ENCODE peak calls at places on chromosomes 16 and 17, in nine cellular contexts. M is effector CD4-positive, alpha-beta T cell; J is NCI-H1417; T is GM04504; F is IMR-90; C is GM23248; D is tibial nerve; V is left ventricle myocardium inferior; A is NCI-H748 treated with DMSO at 0.1 percent for 48 hours. O is an unnamed sample.

GRCh38 chr16:86590501-86591144 is 12.3 kb downstream of the FOXL1 start:
- DNase-seq in V (no peak), C (peak), D (no peak), F (peak), T (no peak), M (no peak), A (no peak), J (no peak), O (peak)

GRCh38 chr17:4908301-4908700 is 5.4 kb upstream of the CHRNE start:
- DNase-seq in A (no peak), D (no peak), F (no peak), M (no peak), V (no peak), C (peak), J (no peak), T (no peak), O (no peak)

GRCh38 chr17:27475981-27476895 is 20.0 kb downstream of the KSR1 start:
- DNase-seq in J (no peak), T (no peak), V (no peak), A (no peak), M (no peak), C (no peak), F (no peak), D (no peak), O (no peak)

GRCh38 chr17:34740936-34741515 is 161.6 kb downstream of the TMEM132E start:
- DNase-seq in T (no peak), D (no peak), V (no peak), C (no peak), J (no peak), A (no peak), F (no peak), M (no peak), O (no peak)

GRCh38 chr17:35499548-35499947 is 37.9 kb downstream of the SLFN12L start:
- DNase-seq in T (no peak), F (no peak), C (no peak), M (no peak), V (no peak), A (no peak), D (no peak), J (no peak), O (no peak)

GRCh38 chr16:72985148-72985882 is 62.6 kb downstream of the ZFHX3 start:
- DNase-seq in J (no peak), M (no peak), V (peak), D (peak), F (peak), T (peak), C (peak), A (no peak), O (peak)

GRCh38 chr17:60077672-60078519 is 825 bp downstream of the HEATR6 start:
- DNase-seq in C (peak), T (no peak), M (no peak), A (peak), V (no peak), F (no peak), J (no peak), D (no peak), O (peak)

GRCh38 chr16:87410958-87411357 is 18.8 kb downstream of the MAP1LC3B start:
- DNase-seq in V (peak), M (no peak), T (no peak), D (no peak), A (no peak), C (no peak), F (no peak), J (no peak), O (no peak)

GRCh38 chr16:29811896-29812665 is at the start of gene PRRT2:
- DNase-seq in A (peak), D (peak), F (peak), C (peak), V (peak), T (no peak), J (peak), M (no peak), O (peak)

GRCh38 chr16:50598256-50598894 is 50.2 kb downstream of the NKD1 start:
- DNase-seq in J (no peak), A (no peak), V (peak), M (no peak), T (no peak), F (no peak), C (no peak), D (no peak), O (no peak)

GRCh38 chr16:75307506-75307905 is 56.1 kb upstream of the BCAR1 start:
- DNase-seq in J (no peak), F (no peak), C (no peak), D (no peak), T (no peak), A (no peak), M (no peak), V (no peak), O (no peak)

GRCh38 chr17:31431795-31432658 is 40.6 kb downstream of the RAB11FIP4 start:
- DNase-seq in M (no peak), T (no peak), D (no peak), A (no peak), V (no peak), F (no peak), J (no peak), C (no peak), O (no peak)

GRCh38 chr16:68116256-68116853 is 31.2 kb downstream of the NFATC3 start:
- DNase-seq in T (no peak), V (no peak), M (no peak), J (no peak), A (no peak), D (no peak), F (peak), C (peak), O (peak)

GRCh38 chr17:73255671-73256181 is 6.0 kb downstream of the CPSF4L start:
- DNase-seq in F (peak), D (no peak), M (peak), T (peak), A (no peak), J (peak), C (peak), V (peak), O (peak)

GRCh38 chr16:3022208-3022696 is 1.5 kb downstream of the HCFC1R1 start:
- DNase-seq in T (peak), C (peak), F (peak), D (peak), V (peak), A (no peak), M (peak), J (no peak), O (peak)

GRCh38 chr17:77160877-77161530 is 20.2 kb downstream of the SEC14L1 start:
- DNase-seq in F (no peak), T (no peak), M (no peak), C (peak), V (no peak), D (no peak), J (no peak), A (peak), O (no peak)

GRCh38 chr17:8075081-8075480 is 12.4 kb downstream of the ALOX12B start:
- DNase-seq in D (no peak), C (no peak), V (no peak), M (no peak), T (no peak), J (no peak), A (no peak), F (no peak), O (no peak)

GRCh38 chr16:11572301-11572995 is 14.3 kb downstream of the LITAF start:
- DNase-seq in V (peak), C (no peak), T (no peak), M (peak), D (no peak), J (no peak), F (no peak), A (no peak), O (no peak)

GRCh38 chr16:30407794-30408534 is 558 bp downstream of the ZNF771 start:
- DNase-seq in A (no peak), M (no peak), J (no peak), F (no peak), V (no peak), T (no peak), C (peak), D (no peak), O (no peak)

GRCh38 chr17:73271078-73271477 is 9.4 kb upstream of the CPSF4L start:
- DNase-seq in M (no peak), F (no peak), C (no peak), A (no peak), T (no peak), J (no peak), V (no peak), D (no peak), O (no peak)

GRCh38 chr16:81866820-81867440 is 87.8 kb downstream of the PLCG2 start:
- DNase-seq in A (no peak), C (no peak), M (no peak), D (no peak), J (no peak), F (no peak), T (no peak), V (peak), O (no peak)

GRCh38 chr16:85988723-85989313 is 89.9 kb downstream of the IRF8 start:
- DNase-seq in V (no peak), J (no peak), T (no peak), C (no peak), A (no peak), M (no peak), F (no peak), D (no peak), O (no peak)

GRCh38 chr17:35534694-35535093 is 2.8 kb downstream of the SLFN12L start:
- DNase-seq in J (no peak), T (no peak), V (no peak), C (no peak), A (no peak), D (no peak), M (no peak), F (no peak), O (no peak)

GRCh38 chr17:45043813-45044540 is 7.5 kb downstream of the DCAKD start:
- DNase-seq in A (no peak), V (no peak), M (no peak), J (no peak), D (no peak), F (no peak), T (no peak), C (no peak), O (no peak)

GRCh38 chr16:11361751-11362742 is 16.8 kb downstream of the RMI2 start:
- DNase-seq in A (no peak), D (no peak), C (peak), T (no peak), J (no peak), V (no peak), M (no peak), F (no peak), O (no peak)

GRCh38 chr16:55000595-55000994 is 69.9 kb downstream of the IRX5 start:
- DNase-seq in C (peak), T (peak), D (no peak), F (no peak), V (no peak), M (no peak), A (no peak), J (no peak), O (no peak)

GRCh38 chr17:76529224-76529642 is 8.3 kb downstream of the CYGB start:
- DNase-seq in C (peak), F (peak), A (no peak), T (peak), D (peak), J (no peak), V (peak), M (no peak), O (peak)

GRCh38 chr16:29148867-29149272 is 164.0 kb downstream of the LAT start:
- DNase-seq in V (peak), C (no peak), F (no peak), A (no peak), T (no peak), M (peak), J (no peak), D (no peak), O (no peak)

GRCh38 chr17:38673714-38674012 is 1.1 kb downstream of the EPOP start:
- DNase-seq in A (no peak), V (peak), M (no peak), J (no peak), D (no peak), F (no peak), T (no peak), C (peak), O (no peak)

GRCh38 chr17:34503804-34504203 is 75.6 kb upstream of the TMEM132E start:
- DNase-seq in F (no peak), A (no peak), C (no peak), J (no peak), V (peak), T (no peak), M (no peak), D (no peak), O (no peak)

GRCh38 chr17:40480501-40481003 is 20.9 kb downstream of the TNS4 start:
- DNase-seq in C (peak), F (no peak), A (no peak), T (no peak), J (no peak), V (no peak), D (no peak), M (peak), O (no peak)

GRCh38 chr17:31696184-31696602 is 162.9 kb downstream of the COPRS start:
- DNase-seq in F (peak), A (no peak), V (peak), C (peak), J (no peak), D (peak), T (peak), M (no peak), O (peak)

GRCh38 chr16:88883946-88884345 is 17.5 kb upstream of the PABPN1L start:
- DNase-seq in C (no peak), J (no peak), F (no peak), T (no peak), D (no peak), V (no peak), M (no peak), A (no peak), O (no peak)

GRCh38 chr17:40554646-40555295 is 10.5 kb downstream of the CCR7 start:
- DNase-seq in V (no peak), T (no peak), D (no peak), J (no peak), A (no peak), C (no peak), M (no peak), F (no peak), O (no peak)

GRCh38 chr17:7712111-7712771 is 5.3 kb upstream of the DNAH2 start:
- DNase-seq in C (peak), F (no peak), J (no peak), T (no peak), M (no peak), D (no peak), V (no peak), A (peak), O (no peak)

GRCh38 chr17:4221163-4221562 is 42.6 kb downstream of the ANKFY1 start:
- DNase-seq in M (no peak), F (no peak), V (no peak), T (no peak), J (no peak), C (no peak), D (no peak), A (no peak), O (no peak)

GRCh38 chr16:68792465-68793324 is 50.6 kb upstream of the TANGO6 start:
- DNase-seq in F (peak), M (no peak), T (no peak), V (no peak), A (no peak), C (peak), J (peak), D (no peak), O (peak)

GRCh38 chr16:30700491-30700890 is 1.5 kb downstream of the SRCAP start:
- DNase-seq in D (no peak), V (peak), C (peak), J (no peak), A (no peak), F (peak), T (no peak), M (no peak), O (peak)

GRCh38 chr17:67365762-67366192 is 600 bp downstream of the PSMD12 start:
- DNase-seq in J (no peak), F (peak), T (no peak), A (no peak), V (no peak), C (peak), M (no peak), D (no peak), O (peak)